ENCODE peak calls at places on chromosomes 12 and 14, in four cellular contexts. J is cardiac muscle cell, U is PC-3, E is heart right ventricle. F is an unnamed sample.

GRCh38 chr14:23984891-23985607 is 3.7 kb upstream of the DHRS4L2 start:
- DNase-seq in J (no peak), U (peak; percentile 48), E (no peak), F (no peak)

GRCh38 chr12:14948672-14949071 is 10.3 kb upstream of the ERP27 start:
- DNase-seq in J (peak; percentile 53), U (peak; percentile 13), E (peak; percentile 44), F (no peak)

GRCh38 chr12:106897082-106897481 is 58.6 kb upstream of the TMEM263 start:
- DNase-seq in J (no peak), U (peak; percentile 50), E (no peak), F (no peak)

GRCh38 chr12:52285851-52286530 is 5.3 kb downstream of the KRT81 start:
- DNase-seq in J (no peak), U (peak; percentile 22), E (no peak), F (no peak)

GRCh38 chr12:104715562-104716182 is 242.4 kb downstream of the SLC41A2 start:
- DNase-seq in J (no peak), U (no peak), E (no peak), F (no peak)

GRCh38 chr12:19971881-19972280 is 396.5 kb upstream of the PDE3A start:
- DNase-seq in J (no peak), U (no peak), E (no peak), F (no peak)

GRCh38 chr12:112537710-112538396 is 119.1 kb downstream of the PTPN11 start:
- DNase-seq in J (peak; percentile 39), U (peak; percentile 67), E (no peak), F (no peak)

GRCh38 chr14:103551338-103551762 is 11.1 kb downstream of the BAG5 start:
- DNase-seq in J (no peak), U (no peak), E (no peak), F (peak; percentile 90)

GRCh38 chr12:89189448-89189847 is 162.9 kb downstream of the DUSP6 start:
- DNase-seq in J (no peak), U (no peak), E (no peak), F (no peak)

GRCh38 chr12:24919346-24920001 is 29.4 kb downstream of the BCAT1 start:
- DNase-seq in J (no peak), U (no peak), E (no peak), F (no peak)

GRCh38 chr12:112191201-112191600 is 65.8 kb downstream of the TRAFD1 start:
- DNase-seq in J (no peak), U (no peak), E (no peak), F (no peak)

GRCh38 chr14:62939970-62940369 is 105.3 kb downstream of the KCNH5 start:
- DNase-seq in J (no peak), U (no peak), E (no peak), F (no peak)

GRCh38 chr12:78194448-78194847 is 363.8 kb downstream of the NAV3 start:
- DNase-seq in J (no peak), U (peak; percentile 82), E (no peak), F (no peak)

GRCh38 chr14:81435578-81436295 is 35.6 kb upstream of the STON2 start:
- DNase-seq in J (peak; percentile 83), U (peak; percentile 57), E (peak; percentile 31), F (peak; percentile 83)
- H3K27me3 ChIP-seq in J (peaks cover 70% of the 10 kb centered on the region), U (peaks cover 16% of the 10 kb centered on the region), E (no peaks in the 10 kb centered on the region), F (no peaks in the 10 kb centered on the region)

GRCh38 chr14:21038416-21039058 is 3.6 kb upstream of the RNASE7 start:
- DNase-seq in J (no peak), U (no peak), E (peak; percentile 42), F (no peak)
- H3K27ac ChIP-seq in J (peak overlapping the region; percentile 80), U (no peak overlapping the region), E (peak overlapping the region; percentile 77), F (peak overlapping the region; percentile 52)

DNA sequence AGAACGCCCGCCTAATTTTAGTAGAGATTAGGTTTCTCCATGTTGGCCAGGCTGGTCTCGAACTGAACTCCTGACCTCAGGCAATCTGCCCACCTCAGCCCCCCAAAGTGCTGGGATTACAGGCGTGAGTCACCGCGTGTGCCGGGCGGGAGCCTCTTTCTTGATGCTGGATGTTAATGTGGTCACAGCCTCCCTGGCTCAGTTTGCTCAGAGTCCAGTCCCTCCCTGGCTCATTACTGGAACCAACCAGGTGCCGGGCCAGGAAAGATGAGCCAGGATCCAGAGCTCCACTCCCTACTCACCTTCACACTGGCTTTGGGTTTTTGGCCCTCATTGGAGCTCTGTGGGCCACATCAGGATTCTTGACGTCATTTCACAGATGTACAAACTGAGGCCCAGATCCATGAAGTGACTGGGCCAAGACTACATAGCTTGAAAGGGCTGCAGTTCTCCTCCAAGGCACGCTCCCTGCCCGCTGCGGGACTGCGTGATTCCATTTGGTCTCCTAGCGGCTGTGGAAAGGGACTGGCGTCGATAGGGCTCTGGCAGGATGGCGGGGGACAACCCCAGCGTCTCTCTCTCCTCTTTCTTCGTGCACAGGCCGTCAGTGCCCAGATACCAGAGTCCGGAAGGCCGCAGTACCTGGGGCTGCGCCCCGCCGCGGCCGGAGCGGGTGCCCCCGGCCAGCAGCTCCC is 5.1 kb upstream of the SHMT2 start:
- DNase-seq in J (no peak), U (no peak), E (no peak), F (no peak)
- H3K27me3 ChIP-seq in J (peaks cover 87% of the 10 kb centered on the region), U (no peaks in the 10 kb centered on the region), E (peaks cover 16% of the 10 kb centered on the region), F (no peaks in the 10 kb centered on the region)

DNA sequence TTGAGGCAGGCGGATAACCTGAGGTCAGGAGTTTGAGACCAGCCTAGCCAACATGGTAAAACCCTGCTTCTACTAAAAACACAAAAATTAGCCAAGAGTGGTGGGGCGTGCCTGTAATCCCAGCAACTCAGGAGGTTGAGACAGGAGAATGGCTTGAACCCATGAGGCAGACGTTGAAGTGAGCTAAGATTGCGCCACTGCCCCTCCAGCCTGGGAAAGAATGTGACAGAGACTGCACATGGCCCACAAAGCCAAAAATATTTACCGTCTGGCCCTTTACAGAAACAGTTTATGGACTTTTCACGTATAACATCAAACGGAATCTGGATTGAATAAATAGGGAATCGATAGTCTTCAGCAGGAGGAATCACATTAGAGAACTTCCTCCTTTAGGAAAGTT is 3.5 kb downstream of the RSRC2 start:
- DNase-seq in J (no peak), U (no peak), E (no peak), F (no peak)
- H3K27ac ChIP-seq in J (no peak overlapping the region), U (no peak overlapping the region), E (peak overlapping the region; percentile 14), F (no peak overlapping the region)

F was measured in aorta.